ENCODE peak calls at places on chromosomes 7 and 10, in nine cellular contexts. D is pancreas, U is SJSA1, A is fibroblast of lung, H is stomach, Z is transverse colon, N is Peyer's patch, Y is GM23338, B is heart right ventricle. X is an unnamed sample.
A peak's percentile ranks its signal among the peaks of the same experiment; 100 is the strongest.

GRCh38 chr10:48905311-48905710 is 34.3 kb downstream of the LRRC18 start:
- DNase-seq in D (no peak), U (no peak), A (no peak), H (no peak), Z (no peak), N (no peak), Y (no peak), B (no peak), X (no peak)

GRCh38 chr7:103445228-103446020 is 583 bp downstream of the SLC26A5 start:
- DNase-seq in D (peak; percentile 28), U (no peak), A (peak; percentile 5), H (no peak), Z (no peak), N (no peak), Y (peak; percentile 60), B (no peak), X (no peak)

GRCh38 chr10:93235686-93236085 is 162.0 kb downstream of the CYP26A1 start:
- DNase-seq in D (no peak), U (no peak), A (peak; percentile 12), H (no peak), Z (no peak), N (no peak), Y (no peak), B (no peak), X (no peak)

GRCh38 chr10:77738496-77739158 is 101.0 kb upstream of the KCNMA1 start:
- DNase-seq in D (no peak), U (no peak), A (no peak), H (no peak), Z (no peak), N (no peak), Y (no peak), B (no peak), X (no peak)

GRCh38 chr7:78111384-78111783 is 312.8 kb downstream of the PHTF2 start:
- DNase-seq in D (no peak), U (no peak), A (no peak), H (no peak), Z (no peak), N (no peak), Y (no peak), B (no peak), X (no peak)

GRCh38 chr7:136847858-136848257 is 20.6 kb upstream of the CHRM2 start:
- DNase-seq in D (no peak), U (no peak), A (no peak), H (no peak), Z (no peak), N (no peak), Y (no peak), B (no peak), X (no peak)

GRCh38 chr7:84705701-84706100 is 481.2 kb downstream of the SEMA3D start:
- DNase-seq in D (no peak), U (no peak), A (no peak), H (no peak), Z (no peak), N (no peak), Y (no peak), B (no peak), X (no peak)

GRCh38 chr7:108165726-108166125 is 35.6 kb upstream of the LAMB4 start:
- DNase-seq in D (no peak), U (no peak), A (peak; percentile 22), H (no peak), Z (no peak), N (no peak), Y (no peak), B (no peak), X (no peak)

GRCh38 chr7:69858471-69858870 is 260.2 kb downstream of the AUTS2 start:
- DNase-seq in D (no peak), U (no peak), A (no peak), H (no peak), Z (no peak), N (no peak), Y (peak; percentile 37), B (no peak), X (no peak)

GRCh38 chr7:130853503-130854279 is 119.7 kb upstream of the KLF14 start:
- DNase-seq in D (no peak), U (peak; percentile 59), A (no peak), H (no peak), Z (no peak), N (no peak), Y (no peak), B (no peak), X (no peak)

GRCh38 chr10:14381475-14381874 is 50.8 kb upstream of the FRMD4A start:
- DNase-seq in D (no peak), U (no peak), A (no peak), H (no peak), Z (no peak), N (no peak), Y (no peak), B (no peak), X (no peak)

GRCh38 chr10:103724771-103725170 is 130.6 kb downstream of the SH3PXD2A start:
- DNase-seq in D (no peak), U (no peak), A (peak; percentile 70), H (no peak), Z (no peak), N (no peak), Y (no peak), B (no peak), X (no peak)

GRCh38 chr10:70584941-70585544 is 17.5 kb downstream of the PRF1 start:
- DNase-seq in D (no peak), U (no peak), A (peak; percentile 56), H (no peak), Z (no peak), N (no peak), Y (peak; percentile 84), B (no peak), X (peak; percentile 70)

GRCh38 chr7:31311465-31312074 is 29.0 kb downstream of the NEUROD6 start:
- DNase-seq in D (no peak), U (no peak), A (no peak), H (no peak), Z (no peak), N (no peak), Y (peak; percentile 35), B (no peak), X (no peak)

GRCh38 chr7:1720325-1720724 is 50.2 kb downstream of the ELFN1 start:
- DNase-seq in D (peak; percentile 12), U (no peak), A (no peak), H (no peak), Z (no peak), N (no peak), Y (no peak), B (no peak), X (no peak)

GRCh38 chr7:86930554-86931307 is 128.7 kb downstream of the ELAPOR2 start:
- DNase-seq in D (no peak), U (no peak), A (no peak), H (no peak), Z (no peak), N (no peak), Y (no peak), B (no peak), X (no peak)
- H3K27ac ChIP-seq in D (no peak overlapping the region), U (no peak overlapping the region), A (no peak overlapping the region), H (no peak overlapping the region), Z (no peak overlapping the region), N (no peak overlapping the region), Y (peak overlapping the region; percentile 11), B (no peak overlapping the region), X (no peak overlapping the region)

GRCh38 chr7:73446716-73447115 is 13.1 kb downstream of the FZD9 start:
- DNase-seq in D (no peak), U (no peak), A (no peak), H (no peak), Z (no peak), N (no peak), Y (no peak), B (no peak), X (no peak)

GRCh38 chr7:73449422-73449821 is 15.8 kb downstream of the FZD9 start:
- DNase-seq in D (no peak), U (no peak), A (no peak), H (no peak), Z (no peak), N (no peak), Y (no peak), B (no peak), X (no peak)

GRCh38 chr7:73447121-73447520 is 13.5 kb downstream of the FZD9 start:
- DNase-seq in D (no peak), U (no peak), A (no peak), H (no peak), Z (no peak), N (no peak), Y (no peak), B (no peak), X (no peak)

GRCh38 chr7:73451780-73452398 is 18.3 kb downstream of the FZD9 start:
- DNase-seq in D (no peak), U (no peak), A (peak; percentile 77), H (no peak), Z (no peak), N (no peak), Y (peak; percentile 72), B (no peak), X (no peak)

DNA sequence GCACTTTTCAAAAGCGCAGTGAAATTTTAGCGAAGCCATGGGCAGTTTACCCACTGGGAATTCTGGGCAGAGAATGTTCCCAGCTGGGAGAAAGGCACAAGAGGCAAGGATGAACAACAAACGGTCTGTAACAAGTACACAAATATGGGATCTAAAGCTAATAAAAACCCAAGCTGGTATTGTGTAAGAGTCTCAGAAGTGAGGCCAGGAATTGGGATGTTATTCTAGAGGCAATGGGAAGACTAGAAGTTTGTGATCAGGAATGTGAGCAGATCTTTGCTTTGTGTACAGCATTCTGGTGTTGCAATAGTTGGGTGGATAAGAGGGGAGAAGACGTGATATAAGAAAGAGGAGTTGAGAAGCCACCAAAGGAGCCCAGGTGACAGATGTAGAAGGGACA is 15.0 kb downstream of the FZD9 start:
- DNase-seq in D (no peak), U (no peak), A (peak; percentile 31), H (no peak), Z (no peak), N (no peak), Y (no peak), B (no peak), X (no peak)
- H3K36me3 ChIP-seq in D (peaks cover 44% of the 10 kb centered on the region), U (peaks cover 98% of the 10 kb centered on the region), A (peaks cover 21% of the 10 kb centered on the region), H (peaks cover 91% of the 10 kb centered on the region), Z (peaks cover 71% of the 10 kb centered on the region), N (peaks cover 80% of the 10 kb centered on the region), Y (peaks cover 75% of the 10 kb centered on the region), B (peaks cover 100% of the 10 kb centered on the region), X (peaks cover 3% of the 10 kb centered on the region)

DNA sequence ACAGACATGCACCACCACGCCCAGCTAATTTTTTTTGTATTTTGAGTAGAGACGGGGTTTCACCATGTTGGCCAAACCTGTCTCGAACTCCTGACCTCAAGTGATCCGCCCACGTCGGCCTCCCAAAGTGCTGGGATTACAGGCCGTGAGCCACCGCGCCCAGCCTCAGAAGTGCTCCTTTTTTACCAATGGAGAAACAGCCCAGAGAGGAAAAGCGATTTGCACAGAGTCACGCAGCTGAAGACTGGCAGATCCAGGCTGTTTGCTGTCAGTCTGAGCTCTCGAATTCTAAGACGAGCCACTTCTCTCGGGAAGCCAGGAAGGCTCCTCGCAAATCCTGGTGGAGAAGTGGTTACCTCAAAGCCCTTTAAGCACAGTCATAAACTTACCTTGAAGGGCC is 57.4 kb upstream of the SDK1 start:
- DNase-seq in D (no peak), U (peak; percentile 21), A (no peak), H (no peak), Z (no peak), N (no peak), Y (no peak), B (no peak), X (no peak)
- H3K27ac ChIP-seq in D (no peak overlapping the region), U (no peak overlapping the region), A (no peak overlapping the region), H (no peak overlapping the region), Z (no peak overlapping the region), N (no peak overlapping the region), Y (no peak overlapping the region), B (no peak overlapping the region), X (no peak overlapping the region)

GRCh38 chr7:45071528-45071927 is 17.2 kb downstream of the NACAD start:
- DNase-seq in D (no peak), U (no peak), A (no peak), H (no peak), Z (no peak), N (no peak), Y (no peak), B (no peak), X (no peak)
- H3K36me3 ChIP-seq in D (peaks cover 5% of the 10 kb centered on the region), U (peaks cover 83% of the 10 kb centered on the region), A (peaks cover 15% of the 10 kb centered on the region), H (peaks cover 100% of the 10 kb centered on the region), Z (peaks cover 27% of the 10 kb centered on the region), N (peaks cover 99% of the 10 kb centered on the region), Y (no peaks in the 10 kb centered on the region), B (peaks cover 100% of the 10 kb centered on the region), X (peaks cover 98% of the 10 kb centered on the region)

X was measured in left lung.